ENCODE peak calls at places on chromosome 20, in ten cellular contexts. L, I, D, S, O, X, N, M, R and E are unnamed samples.

GRCh38 chr20:5482791-5483190 is 166.0 kb upstream of the PROKR2 start:
- DNase-seq in O (no peak), M (no peak), R (no peak), D (peak), I (peak), N (peak), X (no peak), S (no peak), L (no peak), E (no peak)

GRCh38 chr20:44464514-44464913 is 11.2 kb upstream of the TTPAL start:
- DNase-seq in L (no peak), O (no peak), I (no peak), S (no peak), R (no peak), N (peak), D (no peak), M (no peak), X (no peak), E (no peak)

GRCh38 chr20:17543531-17543961 is 12.4 kb upstream of the BFSP1 start:
- DNase-seq in D (peak), O (no peak), N (peak), X (no peak), I (peak), R (no peak), L (no peak), S (no peak), M (no peak), E (no peak)

GRCh38 chr20:30487947-30488926 is 769.2 kb upstream of the DEFB115 start:
- DNase-seq in O (no peak), N (no peak), D (no peak), L (peak), M (no peak), S (no peak), I (no peak), R (no peak), X (no peak), E (no peak)

GRCh38 chr20:9136114-9136513 is 67.2 kb downstream of the PLCB4 start:
- DNase-seq in S (no peak), X (no peak), I (no peak), N (no peak), O (no peak), D (no peak), L (no peak), M (no peak), R (no peak), E (no peak)

GRCh38 chr20:44247676-44248419 is 740 bp downstream of the GDAP1L1 start:
- DNase-seq in L (peak), R (no peak), I (peak), X (peak), M (peak), S (no peak), N (peak), O (no peak), D (peak), E (no peak)

GRCh38 chr20:3940905-3941304 is 51.7 kb downstream of the PANK2 start:
- DNase-seq in S (no peak), I (no peak), D (no peak), R (peak), L (no peak), O (no peak), M (no peak), N (no peak), X (no peak), E (no peak)

GRCh38 chr20:63522091-63522868 is 1.7 kb downstream of the PPDPF start:
- DNase-seq in S (no peak), I (no peak), D (no peak), M (no peak), L (peak), R (no peak), X (no peak), N (no peak), O (no peak), E (no peak)

GRCh38 chr20:2652724-2653510 is 485 bp downstream of the NOP56 start:
- DNase-seq in M (peak), L (peak), D (peak), X (no peak), O (no peak), R (peak), N (peak), I (no peak), S (peak), E (no peak)

DNA sequence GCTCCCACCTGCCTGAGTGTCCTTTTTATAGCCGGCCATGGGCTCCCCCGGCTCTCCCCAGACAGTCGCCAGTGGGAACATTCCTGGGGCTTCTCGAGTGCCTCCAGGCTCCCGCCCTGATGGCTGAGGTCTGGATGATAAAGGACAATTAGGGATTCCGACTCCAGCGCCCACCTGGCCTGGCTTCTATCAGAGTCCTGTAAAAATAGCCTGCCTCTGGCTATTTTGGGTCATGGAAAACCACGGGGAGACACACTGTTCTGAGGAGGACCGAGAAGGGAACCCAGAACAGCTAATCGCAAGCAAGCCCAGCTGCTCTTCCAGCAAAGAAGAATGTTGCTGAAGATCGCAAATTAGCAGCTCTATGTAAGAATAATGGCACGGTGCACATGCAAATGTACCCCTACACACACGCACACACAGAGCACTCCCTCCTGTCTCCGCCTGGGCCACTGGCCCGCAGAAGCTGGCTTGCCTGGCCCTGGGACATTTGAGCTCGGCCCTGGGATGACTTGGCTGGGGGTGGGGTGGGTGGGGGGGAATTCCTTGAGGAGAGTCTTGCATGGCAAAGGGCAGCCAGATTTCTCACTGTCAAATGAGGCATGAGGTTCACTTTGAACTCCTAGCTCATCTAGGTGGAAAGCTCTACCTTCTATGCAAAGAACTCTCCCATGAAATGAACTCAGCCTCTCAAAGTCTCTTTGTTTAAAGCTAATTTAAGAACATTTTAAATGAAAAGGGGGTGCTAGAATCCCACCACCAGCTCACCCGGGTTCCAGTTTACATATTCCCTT is 55.3 kb downstream of the CTCFL start:
- DNase-seq in S (peak), D (no peak), N (no peak), R (no peak), M (peak), L (peak), O (no peak), X (no peak), I (no peak), E (no peak)
- H3K27ac ChIP-seq in S (peak), D (no peak), N (no peak), R (no peak), M (no peak), L (no peak), O (no peak), X (no peak), I (peak), E (no peak)

DNA sequence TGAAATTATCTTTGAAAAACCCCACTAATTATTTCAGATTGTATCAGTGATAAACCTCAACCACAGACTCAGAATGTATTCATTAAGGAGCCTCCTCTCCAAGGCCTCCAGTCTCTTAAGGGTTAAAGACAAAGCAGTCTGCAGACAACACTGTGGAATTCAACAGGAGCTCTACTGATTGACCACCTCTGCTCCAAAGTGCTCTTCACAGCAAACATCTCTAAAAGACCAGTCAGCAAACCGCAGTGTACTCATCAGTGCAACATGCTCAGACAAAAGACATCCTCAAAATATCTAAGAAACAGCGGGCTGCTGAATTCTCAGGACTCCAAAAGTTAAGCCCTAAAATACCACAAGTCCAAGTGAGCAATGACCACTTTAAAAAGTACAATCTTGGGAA is 42.0 kb downstream of the UQCC1 start:
- DNase-seq in N (peak), D (peak), I (peak), R (no peak), S (no peak), M (no peak), O (no peak), X (no peak), L (no peak), E (peak)
- H3K27ac ChIP-seq in N (no peak), D (peak), I (peak), R (no peak), S (no peak), M (no peak), O (no peak), X (no peak), L (peak), E (peak)

GRCh38 chr20:48621256-48622078 is 206.3 kb downstream of the PREX1 start:
- DNase-seq in M (no peak), L (peak), S (no peak), D (peak), I (peak), N (peak), R (peak), O (no peak), X (peak), E (no peak)
- H3K27ac ChIP-seq in M (no peak), L (no peak), S (no peak), D (no peak), I (no peak), N (no peak), R (no peak), O (no peak), X (peak), E (no peak)

DNA sequence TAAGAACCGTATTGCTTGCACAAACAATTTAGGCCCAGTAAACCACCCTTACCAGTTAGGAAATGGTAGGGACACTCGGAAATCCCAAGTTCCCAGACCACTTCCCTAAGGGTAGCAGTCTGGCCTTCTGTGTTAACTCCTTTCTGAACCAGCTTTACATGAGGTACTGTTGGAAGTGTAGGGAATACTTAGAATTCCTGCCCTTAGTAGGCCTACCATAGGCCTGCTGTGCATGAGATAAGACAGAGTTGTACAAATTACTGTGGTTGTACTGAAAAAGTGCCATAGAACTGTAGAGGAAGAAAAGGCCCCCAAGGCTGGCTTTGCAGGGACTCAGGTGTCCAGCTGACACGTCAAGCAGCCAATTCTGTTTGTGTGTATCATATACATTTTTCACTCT is 11.1 kb downstream of the RPRD1B start:
- DNase-seq in O (no peak), L (no peak), I (no peak), X (no peak), R (no peak), N (no peak), S (no peak), M (no peak), D (no peak), E (no peak)
- H3K27ac ChIP-seq in O (no peak), L (peak), I (peak), X (no peak), R (no peak), N (no peak), S (no peak), M (no peak), D (no peak), E (no peak)

GRCh38 chr20:57213924-57214323 is 52.5 kb downstream of the BMP7 start:
- DNase-seq in S (no peak), R (no peak), X (no peak), N (no peak), O (no peak), M (no peak), L (peak), I (no peak), D (no peak), E (no peak)
- H3K27ac ChIP-seq in S (no peak), R (no peak), X (no peak), N (no peak), O (no peak), M (no peak), L (no peak), I (no peak), D (no peak), E (no peak)